ENCODE peak calls at places on chromosomes 1 and 21, in four cellular contexts. One of them, this sample, is unnamed.

GRCh38 chr1:202254454-202255252 is 61.1 kb downstream of the LGR6 start:
- DNase-seq in IMR-90: peak; percentile 23
- DNase-seq in HepG2: no peak
- DNase-seq in K562: no peak
- DNase-seq in this sample: peak; percentile 36

GRCh38 chr21:45555251-45555556 is 13.0 kb upstream of the SLC19A1 start:
- DNase-seq in K562: no peak
- DNase-seq in IMR-90: peak; percentile 30
- DNase-seq in HepG2: no peak
- DNase-seq in this sample: no peak

GRCh38 chr1:200670215-200671118 is 760 bp upstream of the DDX59 start:
- DNase-seq in IMR-90: peak; percentile 65
- DNase-seq in K562: peak; percentile 49
- DNase-seq in HepG2: peak; percentile 24
- DNase-seq in this sample: peak; percentile 67

GRCh38 chr1:151680391-151680790 is 36.2 kb downstream of the CELF3 start:
- DNase-seq in IMR-90: peak; percentile 24
- DNase-seq in K562: no peak
- DNase-seq in HepG2: no peak
- DNase-seq in this sample: peak; percentile 33

GRCh38 chr1:87927391-87928073 is 598.9 kb downstream of the LMO4 start:
- DNase-seq in K562: no peak
- DNase-seq in HepG2: no peak
- DNase-seq in IMR-90: no peak
- DNase-seq in this sample: no peak

GRCh38 chr1:53890522-53890941 is 935 bp upstream of the YIPF1 start:
- DNase-seq in IMR-90: no peak
- DNase-seq in K562: no peak
- DNase-seq in HepG2: no peak
- DNase-seq in this sample: no peak

GRCh38 chr1:23664837-23665795 is 26.5 kb upstream of the RPL11 start:
- DNase-seq in K562: no peak
- DNase-seq in IMR-90: no peak
- DNase-seq in HepG2: peak; percentile 32
- DNase-seq in this sample: no peak

GRCh38 chr1:208189716-208190115 is 54.5 kb downstream of the PLXNA2 start:
- DNase-seq in K562: no peak
- DNase-seq in HepG2: no peak
- DNase-seq in IMR-90: no peak
- DNase-seq in this sample: no peak

GRCh38 chr21:34915364-34915834 is 133.7 kb downstream of the RUNX1 start:
- DNase-seq in K562: no peak
- DNase-seq in IMR-90: peak; percentile 65
- DNase-seq in HepG2: no peak
- DNase-seq in this sample: no peak

GRCh38 chr21:31559368-31560119 is 99.9 kb upstream of the SOD1 start:
- DNase-seq in K562: no peak
- DNase-seq in HepG2: no peak
- DNase-seq in IMR-90: peak; percentile 83
- DNase-seq in this sample: peak; percentile 94

GRCh38 chr1:34846265-34846664 is 13.3 kb downstream of the SMIM12 start:
- DNase-seq in IMR-90: no peak
- DNase-seq in K562: no peak
- DNase-seq in HepG2: no peak
- DNase-seq in this sample: no peak

GRCh38 chr1:159071970-159072582 is 4.5 kb downstream of the AIM2 start:
- DNase-seq in IMR-90: peak; percentile 80
- DNase-seq in K562: peak; percentile 60
- DNase-seq in HepG2: peak; percentile 38
- DNase-seq in this sample: peak; percentile 69

GRCh38 chr1:21736011-21736410 is 46.9 kb downstream of the USP48 start:
- DNase-seq in HepG2: no peak
- DNase-seq in IMR-90: no peak
- DNase-seq in K562: no peak
- DNase-seq in this sample: no peak

GRCh38 chr1:247212914-247213617 is 41.2 kb upstream of the ZNF124 start:
- DNase-seq in K562: no peak
- DNase-seq in HepG2: no peak
- DNase-seq in IMR-90: no peak
- DNase-seq in this sample: no peak

GRCh38 chr21:41876396-41876795 is 2.7 kb downstream of the PRDM15 start:
- DNase-seq in HepG2: no peak
- DNase-seq in IMR-90: no peak
- DNase-seq in K562: no peak
- DNase-seq in this sample: no peak

GRCh38 chr1:186648606-186649005 is 31.6 kb downstream of the PTGS2 start:
- DNase-seq in K562: no peak
- DNase-seq in HepG2: no peak
- DNase-seq in IMR-90: no peak
- DNase-seq in this sample: no peak

GRCh38 chr1:223765036-223765718 is 52.8 kb downstream of the CAPN2 start:
- DNase-seq in K562: peak; percentile 38
- DNase-seq in HepG2: peak; percentile 93
- DNase-seq in IMR-90: peak; percentile 56
- DNase-seq in this sample: no peak

GRCh38 chr21:46368533-46369285 is 44.8 kb downstream of the PCNT start:
- DNase-seq in IMR-90: no peak
- DNase-seq in HepG2: no peak
- DNase-seq in K562: no peak
- DNase-seq in this sample: no peak

GRCh38 chr1:89523597-89524368 is 846 bp upstream of the LRRC8B start:
- DNase-seq in K562: peak; percentile 33
- DNase-seq in IMR-90: peak; percentile 10
- DNase-seq in HepG2: peak; percentile 30
- DNase-seq in this sample: peak; percentile 71

GRCh38 chr1:205074513-205074912 is 9.7 kb downstream of the TMEM81 start:
- DNase-seq in HepG2: no peak
- DNase-seq in K562: no peak
- DNase-seq in IMR-90: peak; percentile 7
- DNase-seq in this sample: no peak

GRCh38 chr1:118303534-118303933 is 118.5 kb upstream of the SPAG17 start:
- DNase-seq in K562: no peak
- DNase-seq in IMR-90: no peak
- DNase-seq in HepG2: no peak
- DNase-seq in this sample: no peak
- TF ChIP-seq MAZ in K562: no peak
- TF ChIP-seq MAZ in IMR-90: no peak
- TF ChIP-seq MAZ in HepG2: no peak
- TF ChIP-seq MAZ in this sample: no peak

DNA sequence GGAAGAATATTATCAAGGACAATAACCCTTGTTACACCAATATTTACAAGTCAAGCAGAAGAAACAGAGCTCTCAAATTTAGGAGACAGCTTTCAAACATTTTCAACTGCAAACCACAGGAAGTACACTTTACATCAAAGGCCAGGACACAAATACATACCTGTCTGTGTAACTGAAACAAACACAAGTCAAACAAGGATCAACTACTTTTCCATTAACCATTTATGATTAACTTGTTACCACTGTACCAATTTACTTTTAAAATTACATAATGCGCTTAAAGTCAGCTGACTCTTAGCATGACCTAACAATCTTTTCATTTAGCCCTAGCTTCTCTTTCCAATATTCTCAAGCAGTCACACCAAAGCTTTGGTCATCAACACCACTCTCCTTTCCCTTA is 43.5 kb downstream of the TRIM33 start:
- DNase-seq in HepG2: peak; percentile 94
- DNase-seq in IMR-90: no peak
- DNase-seq in K562: no peak
- DNase-seq in this sample: no peak
- TF ChIP-seq MAZ in HepG2: no peak
- TF ChIP-seq MAZ in IMR-90: no peak
- TF ChIP-seq MAZ in K562: no peak
- TF ChIP-seq MAZ in this sample: no peak

GRCh38 chr1:3799976-3800685 is 3.8 kb upstream of the LRRC47 start:
- DNase-seq in HepG2: no peak
- DNase-seq in K562: no peak
- DNase-seq in IMR-90: no peak
- DNase-seq in this sample: no peak

GRCh38 chr1:3796215-3797193 is at the start of gene LRRC47:
- DNase-seq in K562: peak; percentile 95
- DNase-seq in IMR-90: peak; percentile 87
- DNase-seq in HepG2: peak; percentile 83
- DNase-seq in this sample: peak; percentile 89

GRCh38 chr1:3790501-3790923 is 5.8 kb downstream of the LRRC47 start:
- DNase-seq in HepG2: no peak
- DNase-seq in IMR-90: no peak
- DNase-seq in K562: no peak
- DNase-seq in this sample: no peak

GRCh38 chr1:3790952-3791351 is 5.3 kb downstream of the LRRC47 start:
- DNase-seq in K562: no peak
- DNase-seq in IMR-90: no peak
- DNase-seq in HepG2: no peak
- DNase-seq in this sample: no peak

GRCh38 chr1:3795453-3796214 is 664 bp downstream of the LRRC47 start:
- DNase-seq in K562: peak; percentile 52
- DNase-seq in HepG2: peak; percentile 18
- DNase-seq in IMR-90: no peak
- DNase-seq in this sample: no peak
- TF ChIP-seq MAZ in K562: no peak
- TF ChIP-seq MAZ in HepG2: no peak
- TF ChIP-seq MAZ in IMR-90: no peak
- TF ChIP-seq MAZ in this sample: no peak

GRCh38 chr1:14334336-14335176 is 263.9 kb upstream of the KAZN start:
- DNase-seq in K562: peak; percentile 23
- DNase-seq in HepG2: no peak
- DNase-seq in IMR-90: no peak
- DNase-seq in this sample: no peak

GRCh38 chr1:14338509-14338908 is 260.0 kb upstream of the KAZN start:
- DNase-seq in IMR-90: no peak
- DNase-seq in K562: no peak
- DNase-seq in HepG2: no peak
- DNase-seq in this sample: no peak

GRCh38 chr1:14340244-14340800 is 258.2 kb upstream of the KAZN start:
- DNase-seq in IMR-90: peak; percentile 19
- DNase-seq in HepG2: no peak
- DNase-seq in K562: no peak
- DNase-seq in this sample: no peak

GRCh38 chr1:14339288-14339687 is 259.2 kb upstream of the KAZN start:
- DNase-seq in HepG2: no peak
- DNase-seq in K562: no peak
- DNase-seq in IMR-90: no peak
- DNase-seq in this sample: no peak
- TF ChIP-seq MAZ in HepG2: no peak
- TF ChIP-seq MAZ in K562: no peak
- TF ChIP-seq MAZ in IMR-90: no peak
- TF ChIP-seq MAZ in this sample: no peak

GRCh38 chr1:118151312-118151937 is 33.6 kb downstream of the SPAG17 start:
- DNase-seq in IMR-90: peak; percentile 67
- DNase-seq in K562: peak; percentile 36
- DNase-seq in HepG2: peak; percentile 23
- DNase-seq in this sample: no peak
- TF ChIP-seq MAZ in IMR-90: no peak
- TF ChIP-seq MAZ in K562: no peak
- TF ChIP-seq MAZ in HepG2: no peak
- TF ChIP-seq MAZ in this sample: no peak

DNA sequence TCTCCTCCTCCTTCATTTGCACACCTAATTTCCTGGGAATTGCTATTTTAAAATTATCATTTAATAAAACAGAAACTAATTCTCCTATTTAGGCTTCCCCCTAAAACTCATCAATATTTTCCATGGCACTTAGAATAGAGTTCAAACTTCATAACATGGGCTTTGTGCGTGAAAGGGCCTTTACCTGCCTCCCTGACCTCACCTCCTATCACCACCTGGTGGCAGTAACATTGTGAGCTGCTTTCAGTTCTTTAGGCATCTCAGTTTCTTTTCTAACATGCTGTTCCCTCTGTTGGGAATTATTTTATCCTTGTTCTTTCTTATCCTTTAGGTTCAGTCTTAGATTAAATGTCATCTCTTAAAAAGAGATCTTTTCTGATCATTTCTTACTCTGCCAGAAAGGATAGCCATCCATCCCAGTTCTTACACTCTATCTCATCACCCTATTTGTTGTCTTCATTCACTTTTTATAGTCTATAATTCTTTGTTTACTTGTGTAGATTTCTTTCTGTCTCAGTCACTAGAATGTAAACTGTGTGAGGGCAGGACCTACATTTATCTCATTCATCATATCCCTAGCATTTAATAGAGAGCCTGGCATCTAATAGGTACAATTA is 133.8 kb upstream of the KIAA1614 start:
- DNase-seq in IMR-90: no peak
- DNase-seq in HepG2: peak; percentile 28
- DNase-seq in K562: peak; percentile 33
- DNase-seq in this sample: peak; percentile 26
- TF ChIP-seq MAZ in IMR-90: no peak
- TF ChIP-seq MAZ in HepG2: no peak
- TF ChIP-seq MAZ in K562: no peak
- TF ChIP-seq MAZ in this sample: no peak

GRCh38 chr1:119784127-119784781 is 15.5 kb upstream of the HMGCS2 start:
- DNase-seq in K562: no peak
- DNase-seq in IMR-90: no peak
- DNase-seq in HepG2: no peak
- DNase-seq in this sample: no peak
- TF ChIP-seq MAZ in K562: no peak
- TF ChIP-seq MAZ in IMR-90: no peak
- TF ChIP-seq MAZ in HepG2: no peak
- TF ChIP-seq MAZ in this sample: no peak

DNA sequence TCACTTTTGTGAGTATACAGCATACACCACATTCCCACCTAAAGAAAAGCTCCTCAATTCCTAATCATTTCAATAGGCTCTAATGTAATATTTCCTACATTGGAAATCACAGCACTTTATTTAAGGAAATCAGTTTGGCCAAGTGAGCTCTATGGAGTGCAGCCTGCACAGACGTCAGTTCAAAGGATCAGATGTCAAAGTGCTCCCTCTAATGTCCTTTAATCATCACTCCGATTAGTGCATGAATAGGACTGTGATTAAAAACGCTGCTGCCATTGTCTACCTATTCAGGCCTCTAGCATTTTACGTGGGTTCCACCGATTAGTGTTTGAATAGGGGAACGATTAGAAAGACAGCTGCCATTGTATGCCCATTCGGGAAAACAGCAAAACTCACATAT is 50.3 kb downstream of the DPYD start:
- DNase-seq in IMR-90: no peak
- DNase-seq in K562: no peak
- DNase-seq in HepG2: no peak
- DNase-seq in this sample: no peak
- TF ChIP-seq MAZ in IMR-90: no peak
- TF ChIP-seq MAZ in K562: no peak
- TF ChIP-seq MAZ in HepG2: no peak
- TF ChIP-seq MAZ in this sample: no peak

This sample was measured in A549.